ENCODE peak calls at places on chromosomes 5 and 9, in ten cellular contexts. R is endothelial cell of umbilical vein, V is H9, N is cardiac muscle cell, K is psoas muscle, P is fibroblast of lung, C is left ventricle myocardium inferior, M is pancreas, W is brain microvascular endothelial cell, Q is AG09319. L is an unnamed sample.

GRCh38 chr9:112864413-112864812 is 26.3 kb downstream of the SLC46A2 start:
- DNase-seq in P (no peak), C (no peak), R (no peak), V (no peak), W (no peak), N (no peak), Q (no peak), M (no peak), K (no peak), L (no peak)

GRCh38 chr9:98428452-98428851 is 173.0 kb upstream of the TBC1D2 start:
- DNase-seq in Q (no peak), R (no peak), C (no peak), M (no peak), P (no peak), N (no peak), K (no peak), W (no peak), V (no peak), L (no peak)

GRCh38 chr9:6498982-6499381 is 86.0 kb downstream of the UHRF2 start:
- DNase-seq in W (peak), Q (peak), M (no peak), P (peak), C (no peak), K (no peak), V (no peak), R (no peak), N (peak), L (no peak)

GRCh38 chr9:15469406-15469805 is 41.4 kb downstream of the PSIP1 start:
- DNase-seq in N (no peak), M (no peak), P (peak), V (no peak), R (no peak), K (no peak), C (no peak), Q (no peak), W (peak), L (no peak)

GRCh38 chr9:20701058-20701457 is 17.0 kb downstream of the FOCAD start:
- DNase-seq in K (no peak), M (no peak), R (peak), V (no peak), W (no peak), Q (no peak), N (peak), C (no peak), P (peak), L (no peak)

GRCh38 chr5:73496984-73497457 is 1.2 kb upstream of the BTF3 start:
- DNase-seq in P (peak), W (peak), Q (no peak), R (peak), V (no peak), C (no peak), K (no peak), M (no peak), N (peak), L (no peak)

GRCh38 chr9:75451505-75451904 is 363.2 kb downstream of the OSTF1 start:
- DNase-seq in Q (no peak), N (no peak), C (no peak), W (no peak), M (no peak), K (no peak), P (peak), V (no peak), R (no peak), L (no peak)

GRCh38 chr9:4832786-4833579 is 40.2 kb downstream of the RCL1 start:
- DNase-seq in W (peak), N (peak), P (peak), Q (peak), M (no peak), R (peak), K (no peak), V (no peak), C (no peak), L (no peak)

DNA sequence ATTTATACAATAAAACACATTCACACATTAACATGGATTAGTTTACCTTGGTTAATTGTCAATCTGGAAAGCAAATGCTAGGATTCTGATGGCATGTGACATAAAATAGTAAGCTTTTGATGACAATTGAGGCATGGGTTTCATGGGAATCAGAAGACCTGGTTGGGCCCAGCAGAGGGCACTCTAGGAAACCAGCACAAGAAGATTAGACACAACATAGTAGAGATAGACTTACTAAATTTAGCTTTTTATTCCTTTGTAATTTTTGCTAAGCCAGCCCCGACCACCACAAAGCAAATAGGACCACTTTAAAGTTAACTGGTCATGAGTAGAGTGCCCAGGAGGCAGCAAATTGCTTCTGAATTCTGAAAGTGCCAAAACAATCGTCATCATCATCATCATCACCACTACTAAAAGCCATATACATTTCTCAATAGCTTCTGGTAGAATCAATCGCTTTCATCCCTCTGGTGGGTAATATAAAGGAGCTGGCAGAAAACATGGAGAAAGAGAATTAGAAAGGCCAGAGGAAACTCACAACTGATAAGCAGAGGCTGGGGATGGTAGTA is 163.2 kb downstream of the ARRDC3 start:
- DNase-seq in Q (no peak), N (peak), P (no peak), C (no peak), M (no peak), R (peak), K (no peak), W (peak), V (no peak), L (no peak)
- TF ChIP-seq CTCF in Q (peak), N (peak), P (peak), C (peak), M (no peak), R (peak), K (peak), W (peak), V (peak), L (no peak)

DNA sequence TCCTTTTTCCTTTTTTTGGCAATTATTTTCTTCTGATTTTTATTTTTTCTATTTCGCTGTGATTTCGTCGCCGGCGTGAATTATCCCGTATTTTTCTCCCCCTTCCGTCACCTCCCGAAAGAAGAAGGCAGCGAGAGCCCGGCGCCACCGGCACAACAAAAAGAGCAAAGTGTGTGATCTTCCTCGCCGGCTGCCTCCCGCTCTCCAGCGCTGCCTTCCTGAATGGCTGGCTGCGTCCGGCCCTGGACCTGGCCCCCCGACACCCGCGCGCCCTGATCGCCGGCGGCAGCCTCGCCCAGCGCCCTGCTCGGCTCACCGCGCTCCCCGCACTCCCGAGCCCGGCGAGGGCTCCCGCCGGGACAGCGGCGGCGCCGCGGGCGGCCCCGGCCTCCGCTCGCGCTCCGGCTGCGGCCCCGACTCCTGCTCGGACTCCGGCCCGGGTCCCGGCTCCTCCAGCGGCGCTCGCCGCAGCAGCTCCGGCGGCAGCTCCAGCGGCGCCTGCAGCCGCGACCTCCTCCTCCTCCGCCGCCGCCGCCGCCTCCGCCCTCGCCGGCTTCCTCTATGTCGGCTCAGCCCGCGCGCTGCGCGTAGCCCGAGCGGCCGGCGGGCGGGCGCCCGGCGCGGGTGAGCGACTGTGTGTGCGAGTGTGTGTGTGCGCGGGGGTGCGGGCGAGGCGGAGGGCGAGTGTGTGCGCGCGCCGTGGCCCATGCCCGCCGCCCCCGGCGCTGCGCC is 943 bp downstream of the NR2F1 start:
- DNase-seq in M (peak), P (peak), R (peak), K (peak), C (no peak), Q (no peak), V (no peak), N (peak), W (no peak), L (no peak)
- TF ChIP-seq CTCF in M (no peak), P (no peak), R (no peak), K (no peak), C (no peak), Q (no peak), V (no peak), N (no peak), W (no peak), L (no peak)

DNA sequence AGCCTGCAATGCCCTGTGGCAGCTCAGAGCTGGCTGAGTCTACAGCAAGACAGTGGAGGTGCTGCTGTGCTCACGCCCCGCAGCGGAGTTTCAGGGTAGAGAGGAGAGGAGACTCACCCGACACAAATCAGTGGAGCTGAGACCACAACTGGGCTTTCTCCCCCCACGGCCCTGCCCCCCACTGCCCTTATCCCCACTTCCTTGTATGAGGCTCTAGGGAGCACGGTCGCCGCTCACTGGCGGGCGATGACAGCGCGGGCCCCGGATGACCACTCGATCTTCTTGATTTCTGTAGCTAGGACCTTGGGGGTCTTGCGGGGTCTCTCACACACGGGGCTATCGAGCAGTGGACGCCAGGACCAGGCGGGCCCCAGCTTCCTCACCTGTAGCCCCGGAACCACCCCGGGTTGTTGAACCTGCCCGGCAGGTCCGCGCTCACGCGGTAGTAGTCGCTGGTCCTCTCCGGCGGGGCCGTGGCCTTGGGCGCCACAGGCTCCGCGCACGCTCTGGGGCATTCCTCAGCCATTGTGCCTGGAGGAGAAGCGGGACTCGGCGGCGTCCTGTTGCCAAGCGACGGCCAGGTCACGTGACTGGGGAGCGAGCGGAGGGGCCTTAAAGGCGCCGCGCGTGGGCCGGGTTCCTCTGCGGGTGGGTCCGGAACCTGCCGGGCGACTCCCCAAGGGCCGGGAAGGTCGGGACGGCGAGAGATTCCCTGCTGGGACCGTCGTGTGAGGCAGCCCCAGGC is 984 bp upstream of the MRPS2 start:
- DNase-seq in C (peak), N (peak), R (peak), P (peak), M (peak), W (peak), V (peak), K (peak), Q (peak), L (peak)
- TF ChIP-seq CTCF in C (no peak), N (no peak), R (no peak), P (no peak), M (no peak), W (no peak), V (no peak), K (no peak), Q (no peak), L (no peak)

GRCh38 chr9:93290495-93291434 is 106.8 kb downstream of the WNK2 start:
- DNase-seq in R (no peak), K (no peak), W (no peak), C (no peak), N (no peak), Q (no peak), P (no peak), V (peak), M (no peak), L (no peak)
- TF ChIP-seq CTCF in R (no peak), K (no peak), W (no peak), C (no peak), N (no peak), Q (no peak), P (no peak), V (peak), M (no peak), L (no peak)

GRCh38 chr5:142938201-142938600 is 168.0 kb downstream of the ARHGAP26 start:
- DNase-seq in W (no peak), R (peak), M (no peak), C (no peak), Q (no peak), K (no peak), V (no peak), N (no peak), P (no peak), L (no peak)

GRCh38 chr5:142939884-142940283 is 169.7 kb downstream of the ARHGAP26 start:
- DNase-seq in P (no peak), R (peak), N (no peak), W (no peak), C (no peak), K (no peak), V (no peak), M (no peak), Q (no peak), L (no peak)

GRCh38 chr5:142942901-142943300 is 172.7 kb downstream of the ARHGAP26 start:
- DNase-seq in Q (no peak), N (no peak), W (no peak), K (no peak), V (no peak), C (no peak), M (peak), R (no peak), P (no peak), L (no peak)

GRCh38 chr5:142944140-142944539 is 174.0 kb downstream of the ARHGAP26 start:
- DNase-seq in R (no peak), K (no peak), W (no peak), M (no peak), Q (no peak), V (no peak), P (peak), C (no peak), N (no peak), L (no peak)

GRCh38 chr5:142941217-142941616 is 171.0 kb downstream of the ARHGAP26 start:
- DNase-seq in C (no peak), N (no peak), P (no peak), V (no peak), K (no peak), W (no peak), M (no peak), R (no peak), Q (no peak), L (no peak)
- TF ChIP-seq CTCF in C (no peak), N (no peak), P (no peak), V (no peak), K (no peak), W (no peak), M (no peak), R (no peak), Q (no peak), L (no peak)

GRCh38 chr9:127539259-127539981 is 72.7 kb upstream of the STXBP1 start:
- DNase-seq in K (no peak), C (no peak), N (peak), V (no peak), P (peak), Q (no peak), M (no peak), R (peak), W (no peak), L (no peak)

GRCh38 chr9:127536499-127536898 is 75.6 kb upstream of the STXBP1 start:
- DNase-seq in K (no peak), M (no peak), W (no peak), V (no peak), R (no peak), C (no peak), P (no peak), Q (no peak), N (no peak), L (no peak)

GRCh38 chr9:127537014-127537413 is 75.1 kb upstream of the STXBP1 start:
- DNase-seq in W (peak), N (no peak), Q (no peak), C (no peak), K (no peak), R (no peak), V (no peak), P (peak), M (peak), L (no peak)

GRCh38 chr9:127538849-127539258 is 73.2 kb upstream of the STXBP1 start:
- DNase-seq in C (no peak), K (no peak), V (no peak), P (peak), N (peak), Q (no peak), R (no peak), W (no peak), M (no peak), L (no peak)

DNA sequence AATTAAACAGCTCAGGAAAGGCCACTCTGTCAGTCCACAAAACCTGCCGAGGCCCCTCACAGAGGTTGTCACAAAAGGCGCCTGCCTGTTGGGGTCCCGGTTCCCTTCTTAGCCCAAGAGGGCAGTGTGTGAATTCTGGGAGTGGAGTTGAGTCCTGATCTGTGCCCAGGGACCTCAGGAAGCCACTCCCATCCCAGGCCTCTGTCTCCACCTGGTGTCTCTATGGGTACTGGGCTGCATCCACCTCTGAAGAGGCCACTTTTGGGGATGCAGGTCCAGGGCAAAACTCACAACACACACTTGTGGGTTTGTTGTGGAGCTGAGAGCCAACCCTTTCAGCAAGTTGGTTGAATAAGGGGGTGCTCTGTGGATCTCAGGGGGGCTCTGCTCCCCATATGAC is 74.3 kb upstream of the STXBP1 start:
- DNase-seq in C (no peak), N (no peak), W (no peak), P (no peak), V (peak), K (no peak), Q (no peak), M (no peak), R (no peak), L (no peak)
- TF ChIP-seq CTCF in C (peak), N (peak), W (peak), P (peak), V (peak), K (no peak), Q (peak), M (no peak), R (no peak), L (no peak)

DNA sequence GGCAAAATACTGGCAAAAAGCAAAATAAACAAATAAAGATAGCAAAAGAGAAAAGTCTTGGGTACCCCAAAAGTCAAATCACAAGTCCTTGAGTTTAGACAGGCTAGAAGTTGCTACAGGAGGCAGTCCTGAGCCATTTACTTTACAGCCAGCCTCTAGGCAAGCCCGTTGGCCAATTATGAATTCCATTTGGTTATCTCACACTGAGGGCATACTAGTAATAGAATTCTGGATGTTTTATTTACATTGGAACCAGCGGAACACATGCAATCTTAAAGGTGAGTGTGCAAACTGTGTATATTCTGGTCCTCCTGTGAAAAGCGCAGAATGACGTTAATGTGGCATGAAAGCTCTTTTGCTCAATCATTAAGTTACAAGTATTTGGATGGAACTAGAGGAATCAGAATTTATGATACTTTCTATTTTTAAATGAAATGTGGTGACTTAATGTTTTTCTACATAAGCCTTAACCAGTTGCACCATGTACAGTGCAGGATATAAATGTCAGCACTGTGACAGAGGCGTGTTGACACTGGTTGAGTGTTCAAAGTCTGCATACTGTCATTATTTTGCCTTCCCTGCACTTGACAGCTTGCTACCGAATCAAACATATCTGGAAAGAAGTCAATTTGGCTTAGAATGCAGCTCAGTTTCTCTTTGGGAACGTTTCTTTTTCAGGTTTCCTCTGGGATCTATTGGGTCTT is 7.9 kb downstream of the GDNF start:
- DNase-seq in P (peak), N (no peak), Q (no peak), C (no peak), W (no peak), R (no peak), K (no peak), V (no peak), M (no peak), L (no peak)
- TF ChIP-seq CTCF in P (no peak), N (no peak), Q (no peak), C (no peak), W (no peak), R (no peak), K (no peak), V (no peak), M (no peak), L (no peak)

GRCh38 chr5:9545959-9546851 is at the start of gene SEMA5A:
- DNase-seq in P (peak), M (peak), N (peak), W (peak), K (peak), Q (no peak), C (peak), V (peak), R (no peak), L (no peak)
- TF ChIP-seq CTCF in P (no peak), M (no peak), N (no peak), W (peak), K (no peak), Q (peak), C (no peak), V (peak), R (no peak), L (no peak)

L was measured in CD14-positive monocyte.